ENCODE peak calls at places on chromosomes 4 and X, in four cellular contexts. P is OCI-LY7, D is upper lobe of right lung, I is tibial artery. O is an unnamed sample.

GRCh38 chrX:149881081-149881711 is at the start of gene MAGEA8:
- DNase-seq in P (no peak), D (no peak), I (no peak), O (no peak)

GRCh38 chrX:99394450-99394849 is 1015.6 kb downstream of the PCDH19 start:
- DNase-seq in P (no peak), D (no peak), I (no peak), O (no peak)

GRCh38 chrX:107718156-107718621 is 57.4 kb downstream of the TSC22D3 start:
- DNase-seq in P (peak), D (no peak), I (peak), O (no peak)

GRCh38 chrX:16807548-16807947 is 21.3 kb downstream of the TXLNG start:
- DNase-seq in P (no peak), D (no peak), I (no peak), O (no peak)

GRCh38 chrX:110588164-110588563 is 207.5 kb downstream of the CHRDL1 start:
- DNase-seq in P (no peak), D (no peak), I (no peak), O (no peak)

GRCh38 chr4:40662962-40663604 is 33.4 kb upstream of the RBM47 start:
- DNase-seq in P (no peak), D (no peak), I (no peak), O (peak)

GRCh38 chrX:10197597-10198210 is 40.9 kb downstream of the CLCN4 start:
- DNase-seq in P (no peak), D (no peak), I (no peak), O (no peak)

GRCh38 chrX:74521961-74522833 is 92.2 kb downstream of the RLIM start:
- DNase-seq in P (no peak), D (no peak), I (no peak), O (no peak)

GRCh38 chrX:115229337-115229991 is 4.4 kb downstream of the LRCH2 start:
- DNase-seq in P (no peak), D (no peak), I (no peak), O (no peak)

GRCh38 chr4:184357164-184357563 is 117.2 kb downstream of the IRF2 start:
- DNase-seq in P (no peak), D (no peak), I (no peak), O (no peak)
- H3K27ac ChIP-seq in P (no peak), D (no peak), I (no peak), O (peak)

GRCh38 chrX:5708209-5708608 is 520.5 kb downstream of the NLGN4X start:
- DNase-seq in P (no peak), D (no peak), I (no peak), O (no peak)
- H3K27ac ChIP-seq in P (no peak), D (no peak), I (no peak), O (no peak)

GRCh38 chr4:185774076-185774731 is 37.8 kb downstream of the SORBS2 start:
- DNase-seq in P (no peak), D (no peak), I (no peak), O (no peak)

GRCh38 chr4:185771696-185772390 is 40.2 kb downstream of the SORBS2 start:
- DNase-seq in P (no peak), D (no peak), I (no peak), O (no peak)

GRCh38 chr4:185773419-185773818 is 38.6 kb downstream of the SORBS2 start:
- DNase-seq in P (no peak), D (peak), I (peak), O (no peak)

GRCh38 chr4:185774815-185775684 is 36.9 kb downstream of the SORBS2 start:
- DNase-seq in P (no peak), D (peak), I (peak), O (no peak)

GRCh38 chr4:185772391-185773093 is 39.5 kb downstream of the SORBS2 start:
- DNase-seq in P (no peak), D (no peak), I (no peak), O (no peak)
- H3K27ac ChIP-seq in P (no peak), D (peak), I (peak), O (no peak)

DNA sequence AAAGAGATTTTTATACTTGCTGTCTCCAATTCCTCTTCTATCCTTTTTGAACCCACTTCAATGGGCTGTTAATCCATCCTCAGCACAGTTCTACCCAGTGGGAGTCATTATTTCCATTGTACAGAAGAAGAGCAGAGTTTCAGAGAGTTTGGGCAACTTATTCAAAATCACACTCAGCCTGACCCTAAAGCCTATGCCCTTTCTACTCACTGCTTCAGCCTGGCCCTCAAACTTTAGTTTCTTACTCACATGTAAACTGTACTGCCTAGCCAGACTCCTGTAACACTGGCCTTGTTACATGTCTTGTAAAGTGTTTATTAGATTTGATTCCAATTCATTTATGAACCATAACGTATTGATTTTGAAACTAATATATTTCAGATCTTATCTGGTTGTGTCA is 25.1 kb upstream of the USO1 start:
- DNase-seq in P (no peak), D (no peak), I (no peak), O (no peak)
- H3K27ac ChIP-seq in P (no peak), D (peak), I (no peak), O (no peak)

GRCh38 chr4:90127706-90128345 is 632 bp downstream of the CCSER1 start:
- DNase-seq in P (no peak), D (peak), I (no peak), O (no peak)

GRCh38 chr4:90120815-90121214 is 6.4 kb upstream of the CCSER1 start:
- DNase-seq in P (no peak), D (no peak), I (no peak), O (no peak)

GRCh38 chr4:90121961-90122748 is 5.0 kb upstream of the CCSER1 start:
- DNase-seq in P (no peak), D (no peak), I (no peak), O (peak)

GRCh38 chr4:90127223-90127705 is at the start of gene CCSER1:
- DNase-seq in P (no peak), D (peak), I (peak), O (no peak)

GRCh38 chr4:90126805-90127204 is 389 bp upstream of the CCSER1 start:
- DNase-seq in P (no peak), D (no peak), I (no peak), O (no peak)
- H3K27ac ChIP-seq in P (no peak), D (no peak), I (no peak), O (peak)

DNA sequence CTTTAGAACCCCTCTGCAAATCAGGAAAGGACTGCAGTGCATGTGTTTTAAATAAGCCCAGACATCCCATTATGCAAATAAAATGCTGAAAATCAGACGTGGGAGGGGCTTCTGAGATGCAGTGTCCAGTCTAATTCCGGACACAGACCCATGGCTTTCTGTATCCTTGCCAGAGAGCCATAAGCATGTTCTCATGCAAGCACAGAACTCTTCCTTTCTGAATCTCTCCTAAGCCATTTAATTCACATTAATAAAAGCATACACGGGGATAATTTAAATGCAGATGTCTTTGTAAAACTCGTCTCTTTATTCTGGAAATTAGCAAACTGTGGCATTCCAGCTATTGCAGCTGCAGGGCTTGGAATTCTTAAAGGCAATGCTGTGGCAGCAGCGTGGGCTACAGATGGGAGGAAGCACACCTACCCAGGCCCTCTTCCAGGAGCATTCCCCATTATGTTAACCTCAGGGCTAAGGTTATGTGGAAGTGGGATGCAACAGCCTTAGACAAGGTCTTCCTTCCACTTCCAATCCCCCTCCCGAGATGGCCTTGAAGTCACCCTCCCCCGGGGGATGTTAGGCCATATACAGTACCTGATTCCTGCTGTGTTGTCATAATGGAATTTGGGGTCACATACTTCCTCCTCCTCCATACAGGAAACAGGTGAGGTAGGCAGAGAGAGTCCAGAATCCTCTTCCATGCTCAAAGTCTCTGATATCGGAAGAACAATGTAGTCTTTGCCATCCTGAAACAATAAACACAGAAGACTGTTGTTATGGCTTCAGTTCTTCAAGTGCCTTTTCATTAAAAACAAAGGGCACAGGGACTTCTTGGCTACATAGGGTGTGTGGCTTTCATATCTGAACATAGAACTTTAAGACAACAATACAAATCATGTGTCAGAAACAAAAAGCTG is 38.1 kb downstream of the KDR start:
- DNase-seq in P (no peak), D (no peak), I (no peak), O (no peak)
- H3K27ac ChIP-seq in P (no peak), D (no peak), I (no peak), O (no peak)

DNA sequence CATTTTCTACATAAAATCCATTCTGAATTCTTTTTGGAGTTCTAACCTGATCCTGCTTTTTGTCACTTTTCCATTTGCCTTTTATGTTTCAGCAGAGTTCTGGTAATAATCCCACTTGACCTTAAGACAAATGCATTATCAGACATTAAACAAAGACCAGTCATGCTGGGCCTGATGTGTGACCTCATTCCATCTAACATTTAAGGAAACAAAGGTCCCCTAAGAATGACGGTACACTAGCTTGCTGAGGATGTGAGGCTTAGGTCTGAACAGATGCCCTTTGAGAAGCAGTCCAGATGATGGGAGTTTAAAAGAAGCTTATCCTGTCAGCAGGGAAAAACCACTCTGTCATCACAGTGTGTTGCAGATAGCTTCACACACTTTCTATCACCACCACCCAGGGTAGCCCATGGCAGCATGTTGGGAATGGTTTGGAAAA is 38.1 kb upstream of the PDE5A start:
- DNase-seq in P (no peak), D (no peak), I (no peak), O (no peak)
- H3K27ac ChIP-seq in P (no peak), D (no peak), I (no peak), O (no peak)

GRCh38 chrX:71923516-71923915 is 12.9 kb downstream of the NHSL2 start:
- DNase-seq in P (no peak), D (no peak), I (peak), O (no peak)
- H3K27ac ChIP-seq in P (no peak), D (no peak), I (no peak), O (no peak)

O was measured in epithelial cell of prostate.